ENCODE peak calls at places on chromosomes 1 and 21, in four cellular contexts. F, W, A and Q are unnamed samples.

GRCh38 chr1:167518331-167518700 is at the start of gene CD247:
- DNase-seq in W (no peak), A (no peak), F (no peak), Q (no peak)

GRCh38 chr1:186474208-186474607 is 13.3 kb upstream of the PDC start:
- DNase-seq in A (no peak), F (no peak), W (no peak), Q (peak)

GRCh38 chr1:37306871-37307270 is 167.5 kb upstream of the ZC3H12A start:
- DNase-seq in A (no peak), W (no peak), F (no peak), Q (no peak)

GRCh38 chr1:245894843-245895242 is 612.2 kb downstream of the SMYD3 start:
- DNase-seq in F (no peak), W (no peak), A (no peak), Q (no peak)

GRCh38 chr1:233523047-233523446 is 90.9 kb upstream of the KCNK1 start:
- DNase-seq in A (no peak), F (no peak), W (no peak), Q (no peak)

GRCh38 chr1:225493591-225494246 is 65.9 kb upstream of the LBR start:
- DNase-seq in A (no peak), W (no peak), F (no peak), Q (no peak)

GRCh38 chr1:27648602-27649305 is 13.8 kb upstream of the FGR start:
- DNase-seq in A (no peak), W (no peak), F (no peak), Q (no peak)

GRCh38 chr1:227261501-227261900 is 56.8 kb downstream of the CDC42BPA start:
- DNase-seq in A (no peak), W (no peak), F (no peak), Q (no peak)

GRCh38 chr1:225425211-225425786 is 2.5 kb downstream of the LBR start:
- DNase-seq in A (no peak), W (no peak), F (no peak), Q (no peak)

GRCh38 chr1:21672478-21673276 is 3.5 kb upstream of the RAP1GAP start:
- DNase-seq in W (no peak), A (no peak), F (no peak), Q (no peak)

GRCh38 chr1:47184771-47185677 is 4.8 kb downstream of the PDZK1IP1 start:
- DNase-seq in A (no peak), F (no peak), W (peak), Q (no peak)

GRCh38 chr1:49111931-49112330 is 335.2 kb upstream of the BEND5 start:
- DNase-seq in W (no peak), A (no peak), F (no peak), Q (no peak)

GRCh38 chr1:5648410-5649165 is 343.6 kb downstream of the NPHP4 start:
- DNase-seq in W (no peak), A (no peak), F (no peak), Q (no peak)

GRCh38 chr1:17140279-17140678 is 21.0 kb upstream of the PADI2 start:
- DNase-seq in W (no peak), F (no peak), A (no peak), Q (no peak)

GRCh38 chr1:21594935-21595897 is 73.9 kb downstream of the RAP1GAP start:
- DNase-seq in F (peak), A (peak), W (peak), Q (peak)

GRCh38 chr1:18645172-18646090 is 14.8 kb downstream of the PAX7 start:
- DNase-seq in W (no peak), A (no peak), F (no peak), Q (no peak)

GRCh38 chr1:180178511-180179161 is 24.0 kb downstream of the QSOX1 start:
- DNase-seq in F (no peak), A (peak), W (peak), Q (peak)

GRCh38 chr1:59704721-59705120 is 110.0 kb upstream of the HOOK1 start:
- DNase-seq in W (no peak), F (no peak), A (no peak), Q (no peak)

GRCh38 chr1:26584022-26584485 is 54.5 kb downstream of the RPS6KA1 start:
- DNase-seq in W (no peak), F (no peak), A (no peak), Q (no peak)

GRCh38 chr1:204659061-204659460 is 26.5 kb downstream of the LRRN2 start:
- DNase-seq in A (no peak), W (no peak), F (no peak), Q (no peak)

GRCh38 chr1:181777812-181778211 is 283.7 kb downstream of the ZNF648 start:
- DNase-seq in W (no peak), F (no peak), A (no peak), Q (no peak)

GRCh38 chr1:225458222-225458631 is 30.4 kb upstream of the LBR start:
- DNase-seq in A (no peak), F (no peak), W (no peak), Q (no peak)

GRCh38 chr21:44461005-44461404 is 5.7 kb downstream of the LRRC3 start:
- DNase-seq in F (no peak), A (no peak), W (no peak), Q (no peak)

GRCh38 chr1:220045356-220046051 is 801 bp downstream of the EPRS1 start:
- DNase-seq in A (no peak), W (no peak), F (no peak), Q (no peak)

GRCh38 chr21:36656138-36656537 is 42.8 kb upstream of the SIM2 start:
- DNase-seq in W (peak), A (no peak), F (no peak), Q (no peak)

GRCh38 chr1:216750031-216750627 is 26.9 kb upstream of the ESRRG start:
- DNase-seq in F (peak), W (no peak), A (no peak), Q (peak)

GRCh38 chr1:30779294-30780071 is 21.9 kb upstream of the LAPTM5 start:
- DNase-seq in A (peak), W (peak), F (peak), Q (no peak)

GRCh38 chr1:30778979-30779293 is 21.4 kb upstream of the LAPTM5 start:
- DNase-seq in A (no peak), W (no peak), F (no peak), Q (no peak)

GRCh38 chr1:30777906-30778155 is 20.3 kb upstream of the LAPTM5 start:
- DNase-seq in W (no peak), A (no peak), F (no peak), Q (no peak)

GRCh38 chr1:30777060-30777905 is 19.7 kb upstream of the LAPTM5 start:
- DNase-seq in W (no peak), F (no peak), A (no peak), Q (no peak)

DNA sequence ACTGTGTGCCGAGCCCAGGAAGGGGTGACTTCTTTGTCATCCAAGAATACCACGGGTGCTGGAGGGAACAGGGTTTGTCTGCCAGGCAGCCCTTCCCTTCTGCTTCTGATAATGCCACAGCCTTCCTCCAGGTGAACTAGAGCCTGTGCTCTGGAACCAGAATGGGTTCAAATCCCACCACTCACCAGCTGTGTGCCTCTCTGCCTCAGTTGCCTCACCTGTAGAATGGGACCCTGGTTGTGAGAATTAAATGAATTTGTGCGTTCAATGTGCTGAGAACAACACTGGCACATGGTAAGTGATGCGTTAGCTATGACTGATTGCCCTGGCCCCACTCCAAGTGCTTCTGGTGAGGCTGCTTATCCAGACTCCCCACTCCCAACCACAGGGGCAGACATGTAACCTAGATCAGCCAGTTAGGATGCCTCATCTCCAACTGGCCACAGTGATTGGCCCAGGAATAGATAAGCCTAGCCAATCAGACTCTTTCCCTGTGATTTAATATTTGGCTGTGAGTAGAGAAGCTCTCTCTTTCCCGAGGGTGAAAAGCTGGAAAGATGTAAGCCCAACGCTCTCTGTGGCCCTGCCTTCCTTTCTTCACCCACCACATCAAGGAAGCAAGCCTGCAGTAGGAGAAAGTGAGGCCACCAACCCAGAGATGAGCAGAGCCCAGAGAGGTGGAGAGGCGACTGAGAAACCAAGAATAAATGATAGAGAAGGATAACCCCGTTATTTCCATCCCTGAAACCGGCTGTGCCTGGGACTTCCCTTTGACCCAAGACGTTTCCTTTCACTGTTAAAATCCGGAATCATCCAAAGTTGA is 20.8 kb upstream of the LAPTM5 start:
- DNase-seq in W (no peak), A (no peak), F (peak), Q (peak)
- TF ChIP-seq CTCF in W (no peak), A (no peak), F (no peak), Q (no peak)

GRCh38 chr21:14356771-14357170 is 26.2 kb downstream of the HSPA13 start:
- DNase-seq in W (no peak), A (no peak), F (no peak), Q (no peak)
- TF ChIP-seq CTCF in W (no peak), A (no peak), F (no peak), Q (no peak)

GRCh38 chr1:151133339-151133761 is 13.1 kb downstream of the SEMA6C start:
- DNase-seq in W (no peak), A (no peak), F (no peak), Q (no peak)

GRCh38 chr1:151131832-151132675 is 14.4 kb downstream of the SEMA6C start:
- DNase-seq in A (no peak), W (peak), F (no peak), Q (no peak)

GRCh38 chr1:151128800-151129199 is 17.6 kb downstream of the SEMA6C start:
- DNase-seq in W (no peak), A (no peak), F (no peak), Q (no peak)

GRCh38 chr1:151132676-151133338 is 13.6 kb downstream of the SEMA6C start:
- DNase-seq in F (no peak), A (no peak), W (no peak), Q (no peak)

GRCh38 chr1:151130837-151131586 is 15.4 kb downstream of the SEMA6C start:
- DNase-seq in F (peak), W (peak), A (peak), Q (peak)
- TF ChIP-seq CTCF in F (no peak), W (no peak), A (peak), Q (no peak)

GRCh38 chr1:54549181-54549924 is 1.3 kb downstream of the ACOT11 start:
- DNase-seq in F (no peak), W (peak), A (no peak), Q (no peak)

GRCh38 chr1:54548389-54549044 is 489 bp downstream of the ACOT11 start:
- DNase-seq in W (peak), F (no peak), A (no peak), Q (no peak)

GRCh38 chr1:54546651-54547348 is 1.2 kb upstream of the ACOT11 start:
- DNase-seq in A (no peak), F (no peak), W (no peak), Q (no peak)

GRCh38 chr1:54545916-54546635 is 2.0 kb upstream of the ACOT11 start:
- DNase-seq in W (no peak), F (no peak), A (no peak), Q (no peak)

DNA sequence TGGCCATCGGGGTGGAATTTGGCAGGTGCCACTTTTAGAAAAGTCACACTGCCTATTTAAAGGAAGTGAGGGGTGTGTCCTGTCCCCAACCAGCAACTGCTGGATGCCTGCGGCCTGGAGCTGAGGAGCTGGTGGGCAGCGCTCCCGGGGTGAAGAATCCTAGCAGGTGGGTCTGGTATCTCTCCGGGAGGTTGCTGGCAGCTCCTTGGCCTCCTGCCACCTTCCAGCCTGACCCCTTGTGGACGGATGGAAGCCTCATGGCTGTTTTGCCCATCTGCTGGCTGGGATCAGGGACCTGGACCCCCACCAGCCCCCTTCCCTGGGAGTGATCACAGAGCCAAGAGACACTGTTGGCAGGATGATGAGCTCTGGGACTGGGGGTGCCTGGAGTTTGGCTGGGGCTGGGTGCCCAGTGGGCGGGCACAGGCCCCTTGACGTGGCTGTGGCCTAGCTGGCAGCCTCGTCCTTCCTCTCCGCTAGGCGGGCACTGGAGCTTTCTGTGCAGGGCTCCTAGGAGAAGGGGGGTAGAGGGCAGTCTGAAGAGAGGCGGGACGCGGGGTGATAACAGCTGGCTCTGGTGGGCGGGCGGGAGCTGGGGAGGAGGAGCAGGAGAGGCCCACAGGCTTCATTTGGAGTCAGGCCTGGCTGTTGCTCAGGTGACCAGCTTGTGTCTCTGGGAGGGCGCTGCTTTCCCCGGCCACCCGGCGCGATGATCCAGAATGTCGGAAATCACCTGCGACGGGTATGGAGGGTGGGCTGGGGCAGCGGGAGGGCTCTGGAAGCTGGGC is at the start of gene ACOT11:
- DNase-seq in A (peak), F (no peak), W (peak), Q (no peak)
- TF ChIP-seq CTCF in A (peak), F (peak), W (peak), Q (peak)

DNA sequence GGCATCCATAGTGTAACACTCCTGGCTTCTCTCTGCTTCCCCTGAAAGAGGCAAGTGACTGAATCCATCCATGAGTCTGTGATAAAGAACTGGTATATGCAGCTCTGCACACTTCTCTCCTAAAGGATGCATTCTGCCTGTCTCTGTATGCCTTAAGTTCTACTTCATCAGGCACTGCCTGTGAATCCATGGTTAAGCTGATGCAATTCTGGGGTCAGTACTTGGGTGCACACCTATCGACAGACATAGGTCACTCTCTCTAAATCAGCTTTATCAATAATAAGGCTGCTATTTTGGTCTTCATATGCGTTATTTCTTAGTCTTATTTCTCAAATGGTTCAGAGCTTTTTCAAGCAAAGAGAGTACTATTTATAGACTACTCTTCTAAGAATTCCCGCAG is 32.7 kb upstream of the PTP4A2 start:
- DNase-seq in F (no peak), A (no peak), W (no peak), Q (no peak)
- TF ChIP-seq CTCF in F (no peak), A (no peak), W (no peak), Q (no peak)

DNA sequence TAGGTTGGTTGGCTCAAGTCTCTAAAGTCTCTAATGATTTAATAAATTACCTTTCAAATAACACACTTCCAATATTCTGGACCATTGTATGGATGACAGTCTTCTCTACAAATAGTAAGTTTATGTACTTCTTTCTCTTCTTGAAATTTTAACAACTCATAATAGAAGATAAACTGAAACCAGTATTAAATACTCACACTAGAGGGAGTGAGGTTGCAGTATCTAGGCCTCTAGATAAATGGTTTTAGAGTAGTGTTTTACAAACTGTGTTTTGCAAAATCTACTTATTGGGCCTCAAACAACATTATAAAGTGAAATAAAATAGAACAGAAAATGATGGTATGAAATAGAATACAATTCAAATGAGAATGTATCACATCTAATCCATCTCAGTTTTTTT is 479.9 kb upstream of the BRINP3 start:
- DNase-seq in W (no peak), F (no peak), A (no peak), Q (no peak)
- TF ChIP-seq CTCF in W (no peak), F (no peak), A (no peak), Q (no peak)

GRCh38 chr1:6867688-6868370 is 82.6 kb downstream of the CAMTA1 start:
- DNase-seq in F (no peak), A (no peak), W (no peak), Q (no peak)
- TF ChIP-seq CTCF in F (no peak), A (no peak), W (no peak), Q (no peak)

GRCh38 chr1:96688737-96689136 is 32.8 kb upstream of the PTBP2 start:
- DNase-seq in F (no peak), A (no peak), W (no peak), Q (no peak)
- TF ChIP-seq CTCF in F (no peak), A (no peak), W (no peak), Q (no peak)